ENCODE peak calls at places on chromosomes 5 and 9, in nine cellular contexts. F, S, T, Y, B, C, H, V and I are unnamed samples.

GRCh38 chr5:81657386-81657785 is 93.5 kb downstream of the SSBP2 start:
- DNase-seq in F (no peak), S (no peak), T (no peak), Y (no peak), B (no peak), C (no peak), H (no peak), V (no peak), I (no peak)

GRCh38 chr5:76363385-76364261 is 39.5 kb upstream of the IQGAP2 start:
- DNase-seq in F (no peak), S (peak; percentile 54), T (no peak), Y (no peak), B (no peak), C (no peak), H (no peak), V (no peak), I (no peak)

GRCh38 chr5:99320461-99320860 is 391.7 kb upstream of the CHD1 start:
- DNase-seq in F (no peak), S (peak; percentile 42), T (peak; percentile 53), Y (peak; percentile 10), B (no peak), C (no peak), H (no peak), V (peak; percentile 58), I (peak; percentile 8)

GRCh38 chr5:92364986-92365550 is 982.0 kb upstream of the ARRDC3 start:
- DNase-seq in F (peak; percentile 60), S (no peak), T (no peak), Y (no peak), B (peak; percentile 86), C (no peak), H (no peak), V (no peak), I (no peak)

GRCh38 chr9:85224729-85225128 is 517.0 kb downstream of the AGTPBP1 start:
- DNase-seq in F (peak; percentile 41), S (no peak), T (peak; percentile 57), Y (no peak), B (peak; percentile 87), C (no peak), H (no peak), V (no peak), I (no peak)

GRCh38 chr9:129313331-129313955 is 135.4 kb upstream of the IER5L start:
- DNase-seq in F (no peak), S (no peak), T (no peak), Y (no peak), B (no peak), C (no peak), H (no peak), V (peak; percentile 38), I (no peak)

GRCh38 chr9:78899006-78899405 is 602.1 kb downstream of the PSAT1 start:
- DNase-seq in F (no peak), S (no peak), T (no peak), Y (no peak), B (no peak), C (no peak), H (no peak), V (no peak), I (no peak)

GRCh38 chr5:136211282-136211681 is 18.3 kb upstream of the SMIM32 start:
- DNase-seq in F (no peak), S (no peak), T (no peak), Y (no peak), B (no peak), C (no peak), H (no peak), V (no peak), I (no peak)

GRCh38 chr9:20355022-20355421 is 267.3 kb downstream of the MLLT3 start:
- DNase-seq in F (peak; percentile 87), S (no peak), T (no peak), Y (no peak), B (peak; percentile 78), C (no peak), H (no peak), V (no peak), I (no peak)

GRCh38 chr5:61734001-61734400 is 401.9 kb downstream of the ZSWIM6 start:
- DNase-seq in F (no peak), S (no peak), T (no peak), Y (no peak), B (no peak), C (no peak), H (no peak), V (no peak), I (no peak)

GRCh38 chr9:125748511-125749099 is 1.4 kb downstream of the PBX3 start:
- DNase-seq in F (no peak), S (no peak), T (peak; percentile 68), Y (no peak), B (peak; percentile 21), C (no peak), H (no peak), V (peak; percentile 70), I (no peak)

GRCh38 chr5:159210306-159210722 is 961 bp upstream of the RNF145 start:
- DNase-seq in F (peak; percentile 52), S (no peak), T (no peak), Y (no peak), B (no peak), C (no peak), H (no peak), V (no peak), I (peak; percentile 39)

GRCh38 chr9:31839273-31839672 is 545.2 kb upstream of the ACO1 start:
- DNase-seq in F (no peak), S (no peak), T (peak; percentile 19), Y (peak; percentile 2), B (peak; percentile 8), C (no peak), H (no peak), V (peak; percentile 54), I (peak; percentile 20)

GRCh38 chr9:27478322-27478721 is 45.8 kb upstream of the IFNK start:
- DNase-seq in F (no peak), S (no peak), T (no peak), Y (no peak), B (no peak), C (no peak), H (no peak), V (no peak), I (no peak)